ENCODE peak calls at places on chromosome 14, in seven cellular contexts. S is neural crest cell; H is stimulated activated naive CD8-positive, alpha-beta T cell treated with anti-CD3 and anti-CD28 coated beads, Interleukin-15, Interleukin-2, amounts not matched to agents 100 U/mL and 50 U/mL, for 24 hours; W is NCI-H1105 treated with DMSO at 0.1 percent for 48 hours; O is activated CD4-positive, alpha-beta memory T cell treated with anti-CD3 and anti-CD28 coated beads for 36 hours; A is activated T-helper 1 cell treated with Interleukin-2 at 50 U/mL for 16 hours; E is fibroblast of the aortic adventitia. C is an unnamed sample.

GRCh38 chr14:100714205-100714781 is 12.4 kb upstream of the DLK1 start:
- DNase-seq in S (no peak), H (no peak), W (no peak), O (no peak), A (no peak), E (no peak), C (no peak)

GRCh38 chr14:35940291-35940690 is 114.2 kb downstream of the BRMS1L start:
- DNase-seq in S (no peak), H (no peak), W (peak; percentile 45), O (no peak), A (no peak), E (no peak), C (no peak)

GRCh38 chr14:106318700-106319099 is 792.3 kb downstream of the TMEM121 start:
- DNase-seq in S (no peak), H (peak; percentile 59), W (no peak), O (peak; percentile 82), A (peak; percentile 27), E (no peak), C (no peak)

GRCh38 chr14:94213021-94213420 is 38.9 kb downstream of the PPP4R4 start:
- DNase-seq in S (no peak), H (no peak), W (no peak), O (no peak), A (no peak), E (peak; percentile 10), C (peak; percentile 10)

GRCh38 chr14:33569844-33570716 is 380.8 kb downstream of the EGLN3 start:
- DNase-seq in S (no peak), H (no peak), W (no peak), O (no peak), A (no peak), E (peak; percentile 53), C (no peak)

GRCh38 chr14:56809262-56810215 is 740 bp downstream of the OTX2 start:
- DNase-seq in S (no peak), H (no peak), W (no peak), O (no peak), A (no peak), E (no peak), C (no peak)

GRCh38 chr14:85527006-85527405 is 2.9 kb upstream of the FLRT2 start:
- DNase-seq in S (no peak), H (no peak), W (no peak), O (no peak), A (no peak), E (peak; percentile 70), C (peak; percentile 74)

GRCh38 chr14:101227611-101228594 is 324.4 kb upstream of the RTL1 start:
- DNase-seq in S (no peak), H (no peak), W (no peak), O (no peak), A (no peak), E (no peak), C (no peak)

GRCh38 chr14:80150301-80150700 is 61.0 kb downstream of the DIO2 start:
- DNase-seq in S (no peak), H (no peak), W (no peak), O (no peak), A (no peak), E (no peak), C (no peak)

GRCh38 chr14:28141662-28142061 is 624.9 kb upstream of the FOXG1 start:
- DNase-seq in S (no peak), H (no peak), W (no peak), O (no peak), A (no peak), E (no peak), C (no peak)

GRCh38 chr14:30275604-30276003 is 283.4 kb upstream of the G2E3 start:
- DNase-seq in S (no peak), H (no peak), W (no peak), O (no peak), A (no peak), E (no peak), C (no peak)

GRCh38 chr14:56422703-56423213 is 156.8 kb upstream of the TMEM260 start:
- DNase-seq in S (no peak), H (no peak), W (peak; percentile 98), O (no peak), A (no peak), E (peak; percentile 92), C (peak; percentile 76)

GRCh38 chr14:95514131-95515079 is 2.0 kb downstream of the SYNE3 start:
- DNase-seq in S (peak; percentile 4), H (no peak), W (peak; percentile 95), O (peak; percentile 8), A (no peak), E (no peak), C (no peak)

GRCh38 chr14:100567877-100568163 is 19.4 kb downstream of the BEGAIN start:
- DNase-seq in S (no peak), H (no peak), W (no peak), O (no peak), A (no peak), E (no peak), C (no peak)

GRCh38 chr14:53519137-53519536 is 366.0 kb upstream of the DDHD1 start:
- DNase-seq in S (no peak), H (no peak), W (no peak), O (no peak), A (no peak), E (peak; percentile 37), C (peak; percentile 76)